ENCODE peak calls at places on chromosomes 16 and 17, in four cellular contexts. L is keratinocyte, S is IMR-90, K is K562. Z is an unnamed sample. For H3K9me1, the result is how much of the 10 kb centered on the place peaks cover.

GRCh38 chr17:57530508-57530907 is 214.6 kb downstream of the CCDC182 start:
- DNase-seq in K (no peak), S (peak), L (no peak), Z (no peak)

GRCh38 chr16:51151435-51151950 is 423 bp upstream of the SALL1 start:
- DNase-seq in K (no peak), S (peak), L (no peak), Z (no peak)

GRCh38 chr17:17603895-17604225 is 12.4 kb upstream of the PEMT start:
- DNase-seq in S (no peak), K (peak), L (no peak), Z (no peak)

GRCh38 chr17:67606471-67606870 is 111.3 kb upstream of the NOL11 start:
- DNase-seq in K (no peak), L (no peak), S (peak), Z (peak)

GRCh38 chr16:80596507-80597207 is 55.9 kb downstream of the DYNLRB2 start:
- DNase-seq in K (no peak), S (no peak), L (no peak), Z (no peak)

GRCh38 chr17:20208717-20209116 is 199.6 kb downstream of the SPECC1 start:
- DNase-seq in S (no peak), L (no peak), K (no peak), Z (no peak)

GRCh38 chr17:54992797-54993639 is 24.5 kb downstream of the STXBP4 start:
- DNase-seq in S (peak), L (no peak), K (peak), Z (peak)

GRCh38 chr16:84463221-84463620 is 41.2 kb downstream of the MEAK7 start:
- DNase-seq in S (no peak), L (no peak), K (no peak), Z (no peak)

GRCh38 chr16:23771027-23771426 is 16.2 kb downstream of the CHP2 start:
- DNase-seq in K (no peak), S (no peak), L (no peak), Z (no peak)
- H3K9me1 ChIP-seq in K (under half), S (under half), L (under half), Z (under half)

DNA sequence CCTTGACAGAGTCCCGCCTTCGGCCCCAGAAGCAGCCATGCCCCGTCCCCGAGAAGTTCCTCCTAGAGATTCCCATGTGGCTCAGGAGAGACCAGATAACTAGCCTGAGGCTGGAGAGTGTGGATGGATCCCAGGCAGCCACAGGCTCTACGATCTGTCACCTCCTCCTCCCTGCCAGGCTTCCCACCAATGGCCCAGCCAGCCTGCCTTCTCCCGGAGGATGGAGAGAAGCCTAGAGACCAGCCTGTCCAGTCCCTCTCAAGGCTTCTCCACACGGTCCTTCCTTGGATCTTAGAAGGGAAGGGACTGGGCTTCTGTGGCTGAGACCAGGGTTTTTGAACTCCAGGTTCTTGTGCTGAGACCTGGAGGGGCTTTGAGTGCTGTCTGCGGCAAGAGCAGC is 1.6 kb upstream of the SMTNL2 start:
- DNase-seq in K (no peak), L (no peak), S (no peak), Z (no peak)
- H3K9ac ChIP-seq in K (no peak), L (no peak), S (no peak), Z (no peak)

DNA sequence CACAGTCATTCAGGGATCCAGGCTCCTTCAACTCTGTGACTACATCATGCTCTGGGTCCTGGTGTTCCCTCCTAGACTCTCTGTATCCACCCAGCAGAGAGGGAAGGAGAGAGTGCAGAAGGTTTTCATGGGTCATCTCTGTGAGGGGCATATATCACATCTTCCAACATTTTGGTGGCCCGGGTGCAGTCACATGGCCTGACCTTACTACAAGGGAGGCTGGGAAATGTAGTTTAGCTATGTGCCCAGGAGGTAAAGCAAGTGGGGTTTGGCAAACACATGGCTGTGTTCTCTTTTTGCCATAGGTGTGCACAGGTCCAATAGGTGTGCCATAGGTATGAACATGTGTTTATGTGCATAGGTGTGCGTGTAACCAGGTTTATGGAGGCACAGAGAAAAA is 222.2 kb upstream of the EEF2KMT start:
- DNase-seq in K (no peak), L (no peak), S (no peak), Z (no peak)
- H2AFZ ChIP-seq in K (no peak), L (no peak), S (no peak), Z (no peak)

GRCh38 chr16:52567193-52567592 is 20.2 kb upstream of the TOX3 start:
- DNase-seq in K (no peak), L (no peak), S (no peak), Z (no peak)

GRCh38 chr16:52562770-52563169 is 15.8 kb upstream of the TOX3 start:
- DNase-seq in L (no peak), K (no peak), S (no peak), Z (no peak)

GRCh38 chr16:52568495-52568894 is 21.6 kb upstream of the TOX3 start:
- DNase-seq in L (no peak), K (no peak), S (no peak), Z (no peak)

GRCh38 chr16:52561910-52562741 is 15.2 kb upstream of the TOX3 start:
- DNase-seq in K (no peak), S (no peak), L (no peak), Z (no peak)

GRCh38 chr16:52563767-52564611 is 17.0 kb upstream of the TOX3 start:
- DNase-seq in L (no peak), S (no peak), K (no peak), Z (no peak)
- H3K9me1 ChIP-seq in L (under half), S (under half), K (under half), Z (under half)